ENCODE peak calls at places on chromosomes 16 and 17, in four cellular contexts. U is astrocyte of the cerebellum, M is mammary epithelial cell, W is mucosa of descending colon. Q is an unnamed sample.

GRCh38 chr16:17027488-17028129 is 443.2 kb downstream of the XYLT1 start:
- DNase-seq in U (no peak), M (no peak), W (no peak), Q (no peak)

GRCh38 chr16:27383511-27384243 is 18.3 kb upstream of the IL21R start:
- DNase-seq in U (no peak), M (no peak), W (no peak), Q (no peak)

GRCh38 chr17:56985371-56986162 is 7.6 kb downstream of the SCPEP1 start:
- DNase-seq in U (no peak), M (no peak), W (no peak), Q (no peak)

GRCh38 chr16:70522216-70523000 is 946 bp downstream of the COG4 start:
- DNase-seq in U (no peak), M (no peak), W (no peak), Q (no peak)

GRCh38 chr16:21134053-21134452 is 16.6 kb downstream of the DNAH3 start:
- DNase-seq in U (no peak), M (no peak), W (no peak), Q (no peak)

GRCh38 chr17:9900744-9901143 is 4.3 kb downstream of the RCVRN start:
- DNase-seq in U (peak; percentile 43), M (no peak), W (no peak), Q (no peak)

GRCh38 chr17:55769625-55770000 is 18.8 kb downstream of the PCTP start:
- DNase-seq in U (no peak), M (peak; percentile 74), W (no peak), Q (no peak)

GRCh38 chr16:6484121-6484520 is 848.5 kb upstream of the RBFOX1 start:
- DNase-seq in U (no peak), M (no peak), W (no peak), Q (no peak)

GRCh38 chr16:15865742-15866141 is 8.9 kb upstream of the MYH11 start:
- DNase-seq in U (peak; percentile 67), M (no peak), W (no peak), Q (no peak)

GRCh38 chr16:72357860-72358259 is 185.9 kb upstream of the PMFBP1 start:
- DNase-seq in U (no peak), M (no peak), W (no peak), Q (no peak)

GRCh38 chr17:2230877-2231276 is 72.7 kb downstream of the SMG6 start:
- DNase-seq in U (no peak), M (no peak), W (no peak), Q (no peak)

GRCh38 chr17:43406676-43407645 is 8.2 kb downstream of the ARL4D start:
- DNase-seq in U (no peak), M (no peak), W (no peak), Q (no peak)

GRCh38 chr17:43840814-43841213 is 6.2 kb upstream of the CD300LG start:
- DNase-seq in U (no peak), M (no peak), W (no peak), Q (no peak)

GRCh38 chr17:81518113-81518784 is 5.7 kb upstream of the ACTG1 start:
- DNase-seq in U (no peak), M (no peak), W (peak; percentile 19), Q (no peak)

GRCh38 chr17:81517339-81518112 is 4.9 kb upstream of the ACTG1 start:
- DNase-seq in U (no peak), M (no peak), W (peak; percentile 34), Q (no peak)

GRCh38 chr17:81516439-81516838 is 3.8 kb upstream of the ACTG1 start:
- DNase-seq in U (no peak), M (no peak), W (no peak), Q (no peak)

GRCh38 chr17:81515530-81516041 is 3.0 kb upstream of the ACTG1 start:
- DNase-seq in U (no peak), M (no peak), W (no peak), Q (no peak)

DNA sequence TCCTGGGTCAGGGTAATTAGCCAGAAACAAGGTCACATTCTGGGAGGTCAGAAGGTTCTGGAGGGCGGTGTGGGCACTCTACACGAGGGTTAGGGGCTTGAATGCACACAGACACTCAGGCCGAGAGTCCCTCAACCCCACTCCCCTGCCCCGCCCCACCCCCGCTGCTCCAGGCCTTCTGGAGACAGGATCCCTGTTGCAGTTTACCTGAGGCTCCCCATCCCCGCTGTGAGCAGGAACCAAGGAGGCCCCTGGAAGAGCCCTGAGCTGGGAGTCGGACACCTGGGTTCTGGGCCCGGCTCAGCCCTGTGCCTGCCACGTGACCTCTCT is 4.4 kb upstream of the ACTG1 start:
- DNase-seq in U (no peak), M (no peak), W (no peak), Q (no peak)
- H3K4me3 ChIP-seq in U (peak overlapping the region; percentile 68), M (no peak overlapping the region), W (no peak overlapping the region), Q (peak overlapping the region; percentile 77)

GRCh38 chr17:58521680-58522079 is 7.2 kb upstream of the MTMR4 start:
- DNase-seq in U (no peak), M (no peak), W (no peak), Q (no peak)

GRCh38 chr17:58517378-58517927 is 3.0 kb upstream of the MTMR4 start:
- DNase-seq in U (no peak), M (no peak), W (peak; percentile 92), Q (no peak)

GRCh38 chr17:58516644-58517377 is 2.4 kb upstream of the MTMR4 start:
- DNase-seq in U (no peak), M (no peak), W (peak; percentile 72), Q (no peak)

GRCh38 chr17:58517928-58518609 is 3.6 kb upstream of the MTMR4 start:
- DNase-seq in U (peak; percentile 99), M (peak; percentile 100), W (peak; percentile 100), Q (peak; percentile 99)

GRCh38 chr17:58520843-58521430 is 6.5 kb upstream of the MTMR4 start:
- DNase-seq in U (no peak), M (no peak), W (no peak), Q (no peak)
- TF ChIP-seq CTCF in U (peak; percentile 63), M (peak; percentile 25), W (no peak), Q (peak; percentile 54)

GRCh38 chr17:48908047-48908843 is at the start of gene UBE2Z:
- DNase-seq in U (peak; percentile 88), M (peak; percentile 95), W (peak; percentile 93), Q (peak; percentile 80)
- H3K4me3 ChIP-seq in U (peak within 1 kb of the TSS; percentile 78), M (peak within 1 kb of the TSS; percentile 84), W (peak within 1 kb of the TSS; percentile 94), Q (peak within 1 kb of the TSS; percentile 57)

DNA sequence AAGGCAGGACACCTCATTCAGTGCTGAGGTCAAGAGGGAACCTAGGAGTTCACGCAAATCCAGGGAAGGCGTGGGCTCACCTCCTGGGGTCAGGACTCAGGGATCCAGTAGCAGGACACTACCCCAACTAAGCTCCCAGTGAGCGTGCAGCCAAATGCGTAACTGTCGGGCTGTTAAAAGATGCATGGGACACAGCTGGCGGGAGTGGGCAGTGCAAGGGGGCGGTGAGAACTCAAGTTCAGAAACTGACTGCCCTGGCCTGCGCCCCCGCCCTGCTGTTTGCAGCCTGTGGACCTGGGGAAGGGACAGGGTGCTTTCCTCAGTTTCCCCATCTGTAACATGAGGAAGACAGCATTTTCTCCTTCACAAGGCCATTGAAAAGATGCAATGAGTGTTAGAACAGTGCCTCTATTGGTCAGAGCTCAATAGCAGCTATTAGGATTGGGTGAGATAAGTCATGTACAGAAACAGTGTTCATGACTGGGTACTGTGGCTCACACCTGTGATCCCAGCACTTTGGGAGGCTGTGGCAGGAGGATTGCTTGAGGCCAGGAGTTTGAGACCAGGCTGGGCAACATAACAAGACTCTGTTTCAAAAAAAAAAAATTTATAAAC is 20.2 kb downstream of the CDIPT start:
- DNase-seq in U (no peak), M (no peak), W (no peak), Q (no peak)
- TF ChIP-seq CTCF in U (no peak), M (peak; percentile 5), W (no peak), Q (no peak)

Q was measured in retinal pigment epithelial cell.